ENCODE peak calls at places on chromosomes 11 and 22, in six cellular contexts. I is fibroblast of lung, R is astrocyte, Z is GM23248, P is PC-3, A is mammary epithelial cell. T is an unnamed sample.
A peak's percentile ranks its signal among the peaks of the same experiment; 100 is the strongest.

GRCh38 chr11:68330700-68331337 is 18.4 kb downstream of the LRP5 start:
- DNase-seq in I (no peak), A (no peak), R (no peak), Z (no peak), P (no peak), T (no peak)

GRCh38 chr11:131637469-131638175 is 267.2 kb downstream of the NTM start:
- DNase-seq in P (no peak), R (peak; percentile 84), Z (no peak), I (no peak), A (no peak), T (no peak)

GRCh38 chr22:28917747-28918543 is 34.6 kb downstream of the ZNRF3 start:
- DNase-seq in Z (no peak), A (no peak), P (no peak), I (peak; percentile 62), R (peak; percentile 66), T (peak; percentile 25)

GRCh38 chr11:111815489-111815888 is 49.3 kb upstream of the PPP2R1B start:
- DNase-seq in R (peak; percentile 46), A (no peak), Z (no peak), P (no peak), I (no peak), T (no peak)

GRCh38 chr11:102886999-102887398 is 12.2 kb upstream of the MMP12 start:
- DNase-seq in A (peak; percentile 82), I (no peak), P (no peak), R (peak; percentile 21), Z (peak; percentile 11), T (peak; percentile 20)

GRCh38 chr22:44396727-44397722 is 84.3 kb upstream of the SHISAL1 start:
- DNase-seq in R (no peak), I (no peak), A (no peak), P (no peak), Z (no peak), T (no peak)

GRCh38 chr11:122778148-122778547 is 60.2 kb upstream of the CRTAM start:
- DNase-seq in P (peak; percentile 44), R (peak; percentile 38), Z (peak; percentile 70), I (no peak), A (peak; percentile 61), T (no peak)

GRCh38 chr22:26887456-26887855 is 230.1 kb downstream of the MIAT start:
- DNase-seq in R (peak; percentile 97), A (peak; percentile 50), I (peak; percentile 4), P (no peak), Z (peak; percentile 89), T (peak; percentile 65)

GRCh38 chr11:47856186-47856585 is 8.0 kb upstream of the NUP160 start:
- DNase-seq in A (no peak), P (no peak), Z (no peak), I (no peak), R (no peak), T (peak; percentile 63)

GRCh38 chr11:134030853-134031252 is 38.0 kb upstream of the JAM3 start:
- DNase-seq in R (no peak), A (no peak), Z (no peak), P (no peak), I (no peak), T (no peak)

GRCh38 chr22:50088096-50088495 is 1.7 kb upstream of the MOV10L1 start:
- DNase-seq in A (no peak), R (no peak), P (no peak), I (no peak), Z (no peak), T (no peak)

GRCh38 chr11:44842219-44842618 is 108.5 kb downstream of the TP53I11 start:
- DNase-seq in A (no peak), I (peak; percentile 65), R (peak; percentile 95), Z (peak; percentile 95), P (no peak), T (no peak)

GRCh38 chr22:22709719-22710445 is 65.5 kb downstream of the GGTLC2 start:
- DNase-seq in I (no peak), R (no peak), Z (peak; percentile 27), P (peak; percentile 18), A (no peak), T (peak; percentile 20)

GRCh38 chr22:36467946-36468345 is 13.5 kb downstream of the TXN2 start:
- DNase-seq in R (peak; percentile 97), P (peak; percentile 89), A (peak; percentile 91), Z (peak; percentile 89), I (peak; percentile 97), T (no peak)

GRCh38 chr22:32411388-32411787 is 659 bp downstream of the RTCB start:
- DNase-seq in R (peak; percentile 45), I (peak; percentile 10), P (peak; percentile 58), Z (peak; percentile 64), A (peak; percentile 64), T (no peak)

GRCh38 chr22:30413745-30414524 is 11.6 kb upstream of the MTFP1 start:
- DNase-seq in Z (no peak), P (no peak), R (no peak), A (no peak), I (no peak), T (no peak)

GRCh38 chr11:102447193-102447592 is 5.4 kb downstream of the TMEM123 start:
- DNase-seq in A (no peak), I (no peak), Z (no peak), R (no peak), P (no peak), T (no peak)

GRCh38 chr11:83715927-83716525 is 429.9 kb upstream of the CCDC90B start:
- DNase-seq in A (no peak), P (no peak), Z (no peak), R (no peak), I (no peak), T (no peak)

DNA sequence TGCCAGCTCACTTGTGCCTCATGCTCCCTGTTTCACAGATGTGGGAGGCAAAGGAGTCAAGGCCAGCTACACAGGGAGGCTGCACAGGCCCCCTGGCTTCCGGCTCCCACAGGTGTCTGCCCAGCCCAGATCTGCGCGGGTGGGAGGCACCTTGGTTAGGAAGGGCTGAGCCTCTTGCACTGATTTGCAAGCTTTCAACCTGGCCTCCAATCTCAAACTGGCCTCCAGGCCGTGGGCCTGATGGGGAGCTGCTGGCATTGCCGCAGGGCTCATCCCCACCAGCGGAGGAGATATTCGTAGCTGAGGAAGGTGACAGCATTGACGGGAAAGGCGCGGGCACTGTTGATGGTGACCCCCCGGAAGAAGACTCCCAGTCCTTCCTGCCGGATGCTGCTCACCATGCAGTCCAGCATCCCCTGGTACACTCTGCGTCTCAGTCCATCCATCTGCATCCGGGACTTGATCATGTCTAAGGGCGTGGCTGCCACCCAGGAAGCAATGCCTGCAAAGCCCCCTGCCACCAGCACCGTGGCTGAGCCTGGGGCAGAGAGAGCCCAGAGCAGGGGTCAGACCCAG is 6.2 kb downstream of the SLC25A45 start:
- DNase-seq in Z (no peak), R (no peak), I (no peak), P (no peak), A (no peak), T (no peak)
- H3K4me1 ChIP-seq in Z (peaks cover 6% of the 10 kb centered on the region), R (peaks cover 4% of the 10 kb centered on the region), I (no peaks in the 10 kb centered on the region), P (peaks cover 19% of the 10 kb centered on the region), A (peaks cover 11% of the 10 kb centered on the region), T (no peaks in the 10 kb centered on the region)

DNA sequence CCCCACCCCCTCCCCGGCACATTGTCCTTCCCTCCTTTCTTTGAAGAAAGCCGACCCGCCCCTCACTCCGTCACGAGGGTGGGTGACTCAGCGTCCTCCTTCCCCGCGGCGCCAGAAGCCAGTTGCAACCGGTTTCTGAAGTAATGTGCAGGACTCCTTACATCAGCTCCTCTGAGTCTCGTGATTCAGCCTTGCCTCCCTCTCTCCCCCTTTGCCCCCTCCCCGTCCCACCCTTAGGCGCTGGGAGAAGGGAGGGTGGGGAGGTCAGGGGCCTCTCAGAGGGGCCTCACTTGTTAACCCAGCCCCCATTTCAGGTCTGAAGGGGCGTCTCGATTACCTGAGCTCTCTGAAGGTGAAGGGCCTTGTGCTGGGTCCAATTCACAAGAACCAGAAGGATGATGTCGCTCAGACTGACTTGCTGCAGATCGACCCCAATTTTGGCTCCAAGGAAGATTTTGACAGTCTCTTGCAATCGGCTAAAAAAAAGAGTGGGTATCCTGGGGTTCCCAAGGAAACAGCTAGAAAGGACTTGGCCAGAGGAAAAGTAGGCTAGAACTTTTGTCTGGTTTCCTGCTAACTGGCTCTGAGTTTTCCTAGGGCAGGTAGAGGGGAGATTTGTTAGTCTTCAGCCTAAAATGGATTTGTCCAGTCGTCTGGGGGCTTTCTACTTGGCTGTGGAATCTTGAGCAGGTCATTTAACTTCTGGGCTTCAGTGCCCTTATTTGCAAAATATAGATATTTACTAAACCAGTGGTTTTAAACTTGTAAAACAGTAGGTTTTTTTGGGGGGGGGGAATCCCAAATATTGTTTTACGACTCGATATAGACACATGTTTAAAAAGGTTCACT is 1.1 kb downstream of the SLC3A2 start:
- DNase-seq in P (peak; percentile 98), R (peak; percentile 90), Z (peak; percentile 99), A (peak; percentile 96), I (peak; percentile 98), T (peak; percentile 99)
- TF ChIP-seq EZH2 in P (no peak), R (no peak), Z (no peak), A (no peak), I (no peak), T (no peak)

GRCh38 chr11:88535266-88535665 is 197.7 kb upstream of the CTSC start:
- DNase-seq in A (no peak), R (peak; percentile 65), I (peak; percentile 33), P (no peak), Z (peak; percentile 39), T (no peak)

GRCh38 chr11:88535916-88536547 is 198.5 kb upstream of the CTSC start:
- DNase-seq in R (peak; percentile 96), P (peak; percentile 94), A (peak; percentile 90), Z (peak; percentile 91), I (peak; percentile 91), T (peak; percentile 78)

GRCh38 chr11:88534185-88534584 is 196.6 kb upstream of the CTSC start:
- DNase-seq in Z (no peak), A (no peak), R (no peak), I (no peak), P (no peak), T (no peak)

GRCh38 chr11:88537613-88538012 is 200.1 kb upstream of the CTSC start:
- DNase-seq in P (peak; percentile 44), I (no peak), A (no peak), Z (no peak), R (no peak), T (no peak)

DNA sequence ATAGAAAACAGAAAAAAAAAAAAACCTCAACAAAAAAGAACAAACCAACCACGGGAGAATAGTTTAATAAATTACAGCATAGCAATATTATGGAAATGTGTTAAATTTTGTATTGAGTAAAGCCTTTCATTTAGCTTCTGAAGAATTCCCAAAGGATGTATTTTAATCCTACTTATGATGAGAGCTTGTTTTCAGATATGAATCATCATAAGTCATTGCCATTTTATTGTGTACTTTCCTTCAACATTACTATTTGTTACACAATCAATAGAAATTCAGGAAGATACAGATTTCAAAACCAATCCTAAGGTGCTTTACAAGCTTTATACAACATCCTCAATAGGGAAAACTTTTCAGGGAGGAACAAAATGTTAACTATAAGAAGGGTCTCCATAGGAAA is 200.6 kb upstream of the CTSC start:
- DNase-seq in Z (peak; percentile 78), I (peak; percentile 42), A (peak; percentile 76), R (peak; percentile 21), P (peak; percentile 88), T (no peak)
- H3K4me1 ChIP-seq in Z (peaks cover 44% of the 10 kb centered on the region), I (peaks cover 15% of the 10 kb centered on the region), A (peaks cover 45% of the 10 kb centered on the region), R (peaks cover 20% of the 10 kb centered on the region), P (peaks cover 48% of the 10 kb centered on the region), T (peaks cover 3% of the 10 kb centered on the region)

GRCh38 chr11:2886191-2886894 is 768 bp upstream of the CDKN1C start:
- DNase-seq in A (no peak), R (no peak), P (no peak), Z (peak; percentile 45), I (peak; percentile 42), T (no peak)

GRCh38 chr11:2885676-2886081 is at the start of gene CDKN1C:
- DNase-seq in R (peak; percentile 54), A (peak; percentile 65), I (peak; percentile 89), Z (peak; percentile 79), P (peak; percentile 75), T (peak; percentile 86)

GRCh38 chr11:2884424-2884815 is 1.2 kb downstream of the CDKN1C start:
- DNase-seq in Z (peak; percentile 30), A (no peak), R (no peak), P (peak; percentile 32), I (peak; percentile 45), T (no peak)

GRCh38 chr11:2883717-2884423 is 1.7 kb downstream of the CDKN1C start:
- DNase-seq in A (no peak), P (no peak), R (no peak), Z (peak; percentile 32), I (peak; percentile 47), T (no peak)

GRCh38 chr11:2885017-2885675 is 429 bp downstream of the CDKN1C start:
- DNase-seq in P (peak; percentile 66), A (no peak), R (no peak), I (peak; percentile 61), Z (peak; percentile 62), T (peak; percentile 43)
- TF ChIP-seq EZH2 in P (no peak), A (peak; percentile 97), R (peak; percentile 75), I (peak; percentile 40), Z (peak; percentile 82), T (no peak)

T was measured in A673.